ENCODE peak calls at places on chromosomes 5 and 9, in nine cellular contexts. Z is AG04450, P is pancreas, D is PC-3, J is psoas muscle, A is Karpas-422, E is H1, N is ovary, I is cardiac muscle cell. V is an unnamed sample.

GRCh38 chr5:125668904-125669303 is 754.3 kb upstream of the GRAMD2B start:
- DNase-seq in J (no peak), N (no peak), I (no peak), P (no peak), Z (no peak), D (peak; percentile 39), A (no peak), E (peak; percentile 31), V (no peak)

GRCh38 chr5:96706433-96707111 is 44.4 kb downstream of the CAST start:
- DNase-seq in Z (no peak), E (no peak), A (peak; percentile 72), J (peak; percentile 63), P (no peak), I (no peak), N (no peak), D (no peak), V (no peak)

GRCh38 chr5:156543348-156543747 is 216.4 kb downstream of the SGCD start:
- DNase-seq in A (no peak), N (no peak), D (no peak), P (no peak), Z (no peak), I (no peak), J (no peak), E (no peak), V (no peak)

GRCh38 chr5:135135530-135136201 is 101.6 kb upstream of the PITX1 start:
- DNase-seq in A (no peak), E (no peak), N (no peak), P (no peak), I (peak; percentile 80), D (peak; percentile 66), Z (no peak), J (peak; percentile 89), V (peak; percentile 91)

GRCh38 chr9:137777761-137778160 is 99.8 kb upstream of the CACNA1B start:
- DNase-seq in Z (no peak), P (no peak), I (no peak), A (no peak), J (no peak), D (no peak), E (no peak), N (no peak), V (no peak)

GRCh38 chr5:29005386-29005785 is 1967.0 kb upstream of the CDH9 start:
- DNase-seq in E (no peak), A (peak; percentile 43), P (no peak), I (no peak), J (no peak), D (peak; percentile 44), N (no peak), Z (no peak), V (no peak)

GRCh38 chr5:150302301-150303069 is at the start of gene ARSI:
- DNase-seq in Z (peak; percentile 55), A (no peak), E (no peak), I (peak; percentile 89), P (peak; percentile 43), J (no peak), D (peak; percentile 69), N (peak; percentile 63), V (peak; percentile 43)

GRCh38 chr9:134171316-134172197 is 7.2 kb upstream of the RNU6ATAC start:
- DNase-seq in A (no peak), P (no peak), I (peak; percentile 72), N (peak; percentile 87), Z (no peak), D (no peak), J (peak; percentile 62), E (no peak), V (peak; percentile 89)

GRCh38 chr9:122402403-122403268 is 31.8 kb downstream of the PTGS1 start:
- DNase-seq in P (no peak), J (no peak), Z (peak; percentile 91), D (peak; percentile 77), A (no peak), I (peak; percentile 99), N (no peak), E (no peak), V (peak; percentile 89)

GRCh38 chr9:4293293-4293931 is 6.5 kb downstream of the GLIS3 start:
- DNase-seq in E (no peak), A (no peak), Z (peak; percentile 80), J (no peak), P (no peak), I (peak; percentile 91), N (no peak), D (peak; percentile 81), V (peak; percentile 98)

GRCh38 chr9:134919316-134919715 is 1.6 kb upstream of the FCN1 start:
- DNase-seq in E (no peak), N (no peak), A (no peak), Z (no peak), I (no peak), D (no peak), J (no peak), P (no peak), V (no peak)

GRCh38 chr9:83935276-83935890 is 14.2 kb upstream of the KIF27 start:
- DNase-seq in Z (no peak), E (no peak), I (peak; percentile 87), N (no peak), A (no peak), D (peak; percentile 63), J (no peak), P (no peak), V (peak; percentile 80)

GRCh38 chr9:114250235-114250568 is 72.7 kb upstream of the ORM1 start:
- DNase-seq in N (peak; percentile 68), Z (peak; percentile 76), A (no peak), E (no peak), D (no peak), J (peak; percentile 92), I (peak; percentile 83), P (peak; percentile 94), V (peak; percentile 96)

GRCh38 chr5:43852276-43852675 is 249.3 kb downstream of the NNT start:
- DNase-seq in A (no peak), N (no peak), J (no peak), Z (no peak), I (no peak), D (no peak), P (no peak), E (no peak), V (no peak)

GRCh38 chr5:154446183-154447073 is 631 bp downstream of the SAP30L start:
- DNase-seq in P (peak; percentile 50), A (peak; percentile 67), D (peak; percentile 43), I (peak; percentile 69), E (no peak), N (peak; percentile 67), Z (no peak), J (peak; percentile 68), V (peak; percentile 50)

GRCh38 chr9:131807131-131807990 is 67.5 kb upstream of the RAPGEF1 start:
- DNase-seq in J (no peak), D (no peak), I (no peak), N (no peak), A (no peak), E (peak; percentile 41), P (no peak), Z (no peak), V (no peak)

GRCh38 chr5:55820488-55820887 is 30.7 kb upstream of the IL31RA start:
- DNase-seq in A (no peak), E (no peak), Z (no peak), D (no peak), I (no peak), P (no peak), J (no peak), N (no peak), V (peak; percentile 6)

GRCh38 chr5:179348011-179348530 is 2.8 kb upstream of the ADAMTS2 start:
- DNase-seq in D (no peak), Z (no peak), P (no peak), E (no peak), J (no peak), I (no peak), A (no peak), N (no peak), V (no peak)
- H3K4me3 ChIP-seq in D (no peak overlapping the region), Z (no peak overlapping the region), P (no peak overlapping the region), E (no peak overlapping the region), J (no peak overlapping the region), I (no peak overlapping the region), A (no peak overlapping the region), N (no peak overlapping the region), V (no peak overlapping the region)

DNA sequence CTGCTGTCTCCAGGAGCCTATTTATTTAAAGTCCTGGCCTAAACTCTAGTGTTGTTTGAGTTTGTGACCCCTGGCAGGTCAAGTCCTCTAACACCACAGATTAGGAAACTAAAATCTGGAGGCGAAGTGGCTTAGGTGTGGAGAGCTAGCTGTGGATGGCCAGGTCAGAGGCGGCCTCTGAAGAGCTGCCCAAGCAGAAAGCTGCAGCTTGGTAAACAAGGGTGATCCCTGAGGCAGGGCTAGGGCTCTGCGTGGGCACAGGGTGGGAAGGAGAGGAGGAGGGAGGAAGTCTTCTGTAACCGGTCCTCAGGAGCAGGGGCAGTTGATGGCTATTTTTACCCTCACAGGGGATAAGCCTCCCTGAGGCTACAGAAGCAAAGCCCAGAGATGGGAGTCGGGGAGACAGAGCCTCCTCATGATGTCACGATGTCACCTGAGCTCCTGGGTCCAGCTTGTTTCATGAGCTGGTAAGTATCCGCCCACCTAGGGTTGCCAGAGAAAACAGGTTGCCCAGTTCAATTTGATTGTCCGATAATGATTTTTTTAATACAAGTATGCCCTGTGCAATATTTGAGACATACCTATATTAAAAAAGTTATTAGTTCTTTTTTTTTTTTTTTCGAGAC is 25.9 kb upstream of the BOD1 start:
- DNase-seq in P (no peak), I (no peak), D (no peak), J (no peak), N (no peak), E (no peak), A (no peak), Z (no peak), V (no peak)
- H3K4me3 ChIP-seq in P (no peak overlapping the region), I (no peak overlapping the region), D (no peak overlapping the region), J (no peak overlapping the region), N (no peak overlapping the region), E (no peak overlapping the region), A (no peak overlapping the region), Z (no peak overlapping the region), V (no peak overlapping the region)

GRCh38 chr5:58891971-58892343 is 309.1 kb downstream of the RAB3C start:
- DNase-seq in N (no peak), E (no peak), Z (no peak), P (no peak), I (no peak), A (no peak), J (no peak), D (no peak), V (no peak)

GRCh38 chr5:58887721-58888409 is 305.0 kb downstream of the RAB3C start:
- DNase-seq in D (no peak), E (no peak), P (no peak), J (peak; percentile 82), N (peak; percentile 68), A (no peak), I (peak; percentile 66), Z (no peak), V (no peak)

GRCh38 chr5:58890265-58890664 is 307.4 kb downstream of the RAB3C start:
- DNase-seq in E (no peak), D (no peak), J (peak; percentile 53), I (no peak), P (no peak), A (no peak), N (peak; percentile 30), Z (no peak), V (no peak)

GRCh38 chr5:58893551-58893950 is 310.7 kb downstream of the RAB3C start:
- DNase-seq in A (peak; percentile 21), D (no peak), Z (no peak), N (no peak), I (no peak), P (no peak), J (no peak), E (no peak), V (no peak)

GRCh38 chr5:58891072-58891970 is 308.4 kb downstream of the RAB3C start:
- DNase-seq in Z (peak; percentile 36), A (peak; percentile 80), D (peak; percentile 81), E (peak; percentile 38), I (peak; percentile 90), N (peak; percentile 89), J (peak; percentile 83), P (peak; percentile 56), V (peak; percentile 73)
- H3K4me3 ChIP-seq in Z (peak overlapping the region; percentile 46), A (no peak overlapping the region), D (peak overlapping the region; percentile 58), E (no peak overlapping the region), I (no peak overlapping the region), N (no peak overlapping the region), J (no peak overlapping the region), P (no peak overlapping the region), V (peak overlapping the region; percentile 43)

GRCh38 chr5:138054863-138055558 is 22.1 kb upstream of the FAM13B start:
- DNase-seq in A (peak; percentile 49), D (no peak), E (no peak), P (no peak), N (peak; percentile 33), Z (no peak), J (no peak), I (peak; percentile 54), V (no peak)
- H3K4me3 ChIP-seq in A (no peak overlapping the region), D (no peak overlapping the region), E (no peak overlapping the region), P (no peak overlapping the region), N (no peak overlapping the region), Z (no peak overlapping the region), J (no peak overlapping the region), I (no peak overlapping the region), V (no peak overlapping the region)